ENCODE peak calls at places on chromosomes 1 and 21, in seven cellular contexts. A, W, T, R, J, L and M are unnamed samples. For H3K27me3 and H3K9me3, the result is how much of the 10 kb centered on the place peaks cover.

GRCh38 chr1:87450615-87451209 is 122.0 kb downstream of the LMO4 start:
- DNase-seq in A (no peak), W (peak), T (no peak), R (no peak), J (peak), L (no peak), M (no peak)

GRCh38 chr21:41783476-41784150 is 16.8 kb upstream of the RIPK4 start:
- DNase-seq in A (no peak), W (no peak), T (peak), R (no peak), J (peak), L (no peak), M (no peak)

GRCh38 chr1:190353538-190354101 is 124.0 kb downstream of the BRINP3 start:
- DNase-seq in A (no peak), W (no peak), T (peak), R (no peak), J (no peak), L (no peak), M (no peak)

GRCh38 chr21:39184050-39184980 is 1.1 kb upstream of the PSMG1 start:
- DNase-seq in A (no peak), W (no peak), T (no peak), R (no peak), J (no peak), L (no peak), M (no peak)

GRCh38 chr1:66022904-66023620 is 230.4 kb downstream of the PDE4B start:
- DNase-seq in A (no peak), W (no peak), T (peak), R (no peak), J (no peak), L (no peak), M (no peak)

GRCh38 chr1:234875328-234875952 is 253.2 kb downstream of the TOMM20 start:
- DNase-seq in A (no peak), W (no peak), T (no peak), R (no peak), J (no peak), L (peak), M (no peak)

GRCh38 chr1:30058966-30059365 is 664.4 kb downstream of the MATN1 start:
- DNase-seq in A (no peak), W (no peak), T (peak), R (no peak), J (peak), L (no peak), M (no peak)

GRCh38 chr1:209956116-209956515 is 18.1 kb downstream of the SYT14 start:
- DNase-seq in A (no peak), W (no peak), T (no peak), R (no peak), J (no peak), L (no peak), M (no peak)

GRCh38 chr1:92192246-92192645 is 25.5 kb upstream of the C1orf146 start:
- DNase-seq in A (no peak), W (no peak), T (no peak), R (no peak), J (no peak), L (no peak), M (peak)

GRCh38 chr1:22414244-22414751 is 37.4 kb upstream of the ZBTB40 start:
- DNase-seq in A (peak), W (no peak), T (peak), R (peak), J (no peak), L (no peak), M (no peak)

GRCh38 chr1:233627376-233627775 is 13.5 kb downstream of the KCNK1 start:
- DNase-seq in A (no peak), W (no peak), T (no peak), R (no peak), J (peak), L (no peak), M (no peak)

GRCh38 chr1:207883660-207884245 is 27.2 kb downstream of the CD34 start:
- DNase-seq in A (no peak), W (no peak), T (no peak), R (no peak), J (no peak), L (no peak), M (peak)

GRCh38 chr1:174366946-174367345 is 80.8 kb upstream of the GPR52 start:
- DNase-seq in A (no peak), W (no peak), T (no peak), R (no peak), J (no peak), L (no peak), M (no peak)

GRCh38 chr1:59013276-59013927 is 229.6 kb upstream of the JUN start:
- DNase-seq in A (peak), W (no peak), T (peak), R (peak), J (no peak), L (peak), M (no peak)

GRCh38 chr1:31696246-31696645 is 7.6 kb downstream of the COL16A1 start:
- DNase-seq in A (no peak), W (no peak), T (no peak), R (no peak), J (no peak), L (peak), M (no peak)

GRCh38 chr1:6059866-6060265 is 14.2 kb downstream of the KCNAB2 start:
- DNase-seq in A (no peak), W (no peak), T (no peak), R (no peak), J (peak), L (no peak), M (no peak)

GRCh38 chr1:237976345-237976744 is 85.6 kb upstream of the ZP4 start:
- DNase-seq in A (no peak), W (no peak), T (no peak), R (no peak), J (no peak), L (no peak), M (no peak)

GRCh38 chr1:1426496-1426960 is 5.5 kb upstream of the ANKRD65 start:
- DNase-seq in A (no peak), W (no peak), T (no peak), R (no peak), J (no peak), L (no peak), M (no peak)

GRCh38 chr1:93979040-93979717 is 69.9 kb upstream of the GCLM start:
- DNase-seq in A (no peak), W (no peak), T (no peak), R (no peak), J (peak), L (no peak), M (no peak)

GRCh38 chr1:233904979-233905415 is 521 bp downstream of the SLC35F3 start:
- DNase-seq in A (no peak), W (no peak), T (peak), R (no peak), J (no peak), L (no peak), M (peak)

GRCh38 chr1:224435318-224435763 is 744 bp upstream of the WDR26 start:
- DNase-seq in A (no peak), W (no peak), T (peak), R (no peak), J (peak), L (no peak), M (no peak)

DNA sequence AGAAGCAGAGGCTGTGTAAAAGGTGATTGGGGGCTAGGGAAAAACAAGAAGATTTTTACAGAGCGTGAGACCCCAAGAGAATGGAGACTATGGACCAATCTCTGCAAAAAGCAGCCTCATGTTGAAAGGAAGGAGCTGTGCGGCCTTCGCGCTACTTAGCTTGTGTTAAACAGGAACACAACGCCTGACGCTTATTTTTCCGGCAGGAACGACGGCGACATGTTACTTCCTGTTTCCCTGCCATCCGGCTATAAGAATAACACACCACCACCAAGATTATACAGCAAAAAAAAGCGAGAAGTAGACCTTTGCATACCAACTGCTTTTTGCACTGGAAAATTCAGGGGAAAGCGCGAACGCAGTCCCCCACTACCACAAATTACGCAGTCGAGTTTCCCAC is 272.7 kb downstream of the FAM72C start:
- DNase-seq in A (no peak), W (no peak), T (no peak), R (no peak), J (no peak), L (no peak), M (no peak)
- H3K27me3 ChIP-seq in A (under half), W (under half), T (under half), R (under half), J (under half), L (under half), M (half or more)

GRCh38 chr1:3018051-3018471 is 3.2 kb upstream of the ACTRT2 start:
- DNase-seq in A (no peak), W (no peak), T (no peak), R (no peak), J (no peak), L (peak), M (no peak)

GRCh38 chr1:3020263-3020909 is 881 bp upstream of the ACTRT2 start:
- DNase-seq in A (no peak), W (no peak), T (no peak), R (no peak), J (no peak), L (peak), M (no peak)

GRCh38 chr1:3018576-3018975 is 2.7 kb upstream of the ACTRT2 start:
- DNase-seq in A (no peak), W (no peak), T (no peak), R (no peak), J (no peak), L (peak), M (no peak)

GRCh38 chr1:3019516-3020051 is 1.7 kb upstream of the ACTRT2 start:
- DNase-seq in A (no peak), W (no peak), T (no peak), R (no peak), J (no peak), L (peak), M (no peak)

DNA sequence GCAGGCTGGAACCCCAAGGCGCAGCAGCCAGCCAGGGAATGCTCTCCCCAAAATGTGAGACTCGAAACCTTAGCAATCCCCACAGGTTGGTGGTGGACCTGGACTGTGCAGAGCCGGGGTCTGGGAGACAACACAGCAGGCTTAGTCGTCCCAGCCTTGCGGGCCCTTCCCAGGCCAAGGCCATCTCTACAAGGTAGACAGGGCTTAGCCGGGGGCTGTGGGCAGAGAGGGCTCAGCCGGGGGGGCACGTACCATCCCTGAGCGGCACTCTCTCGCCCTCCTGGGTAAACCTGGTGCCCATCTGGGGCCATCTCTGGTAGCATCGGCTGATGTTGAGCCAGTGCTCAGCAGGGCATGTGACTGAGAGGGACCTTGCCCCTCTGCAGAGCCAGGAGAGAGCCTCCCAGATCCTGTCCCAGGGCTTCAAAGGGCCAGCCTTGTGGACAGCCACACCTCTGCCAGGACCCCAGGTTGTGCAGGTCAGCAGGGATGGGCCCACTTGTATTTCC is 2.2 kb upstream of the ACTRT2 start:
- DNase-seq in A (no peak), W (no peak), T (no peak), R (no peak), J (no peak), L (peak), M (no peak)
- H3K9me3 ChIP-seq in A (under half), W (under half), T (under half), R (under half), J (under half), L (under half), M (under half)

GRCh38 chr1:41641483-41641829 is 157.0 kb upstream of the EDN2 start:
- DNase-seq in A (no peak), W (no peak), T (no peak), R (no peak), J (no peak), L (no peak), M (no peak)

GRCh38 chr1:41642922-41643321 is 158.4 kb upstream of the EDN2 start:
- DNase-seq in A (no peak), W (no peak), T (no peak), R (no peak), J (no peak), L (no peak), M (no peak)

GRCh38 chr1:41640756-41641482 is 156.4 kb upstream of the EDN2 start:
- DNase-seq in A (no peak), W (no peak), T (no peak), R (no peak), J (no peak), L (peak), M (no peak)

GRCh38 chr1:41643422-41643821 is 158.9 kb upstream of the EDN2 start:
- DNase-seq in A (no peak), W (no peak), T (no peak), R (no peak), J (no peak), L (no peak), M (no peak)

GRCh38 chr1:41641941-41642527 is 157.6 kb upstream of the EDN2 start:
- DNase-seq in A (no peak), W (no peak), T (no peak), R (no peak), J (no peak), L (no peak), M (no peak)
- H3K27ac ChIP-seq in A (no peak), W (no peak), T (no peak), R (no peak), J (no peak), L (no peak), M (no peak)

GRCh38 chr21:36709868-36710728 is 11.2 kb downstream of the SIM2 start:
- DNase-seq in A (no peak), W (no peak), T (no peak), R (no peak), J (no peak), L (peak), M (no peak)

GRCh38 chr21:36710729-36711048 is 11.8 kb downstream of the SIM2 start:
- DNase-seq in A (no peak), W (no peak), T (no peak), R (no peak), J (no peak), L (peak), M (no peak)

GRCh38 chr21:36708512-36709029 is 9.7 kb downstream of the SIM2 start:
- DNase-seq in A (no peak), W (no peak), T (no peak), R (no peak), J (no peak), L (no peak), M (no peak)

GRCh38 chr21:36707763-36708511 is 9.0 kb downstream of the SIM2 start:
- DNase-seq in A (no peak), W (no peak), T (no peak), R (no peak), J (no peak), L (peak), M (no peak)

DNA sequence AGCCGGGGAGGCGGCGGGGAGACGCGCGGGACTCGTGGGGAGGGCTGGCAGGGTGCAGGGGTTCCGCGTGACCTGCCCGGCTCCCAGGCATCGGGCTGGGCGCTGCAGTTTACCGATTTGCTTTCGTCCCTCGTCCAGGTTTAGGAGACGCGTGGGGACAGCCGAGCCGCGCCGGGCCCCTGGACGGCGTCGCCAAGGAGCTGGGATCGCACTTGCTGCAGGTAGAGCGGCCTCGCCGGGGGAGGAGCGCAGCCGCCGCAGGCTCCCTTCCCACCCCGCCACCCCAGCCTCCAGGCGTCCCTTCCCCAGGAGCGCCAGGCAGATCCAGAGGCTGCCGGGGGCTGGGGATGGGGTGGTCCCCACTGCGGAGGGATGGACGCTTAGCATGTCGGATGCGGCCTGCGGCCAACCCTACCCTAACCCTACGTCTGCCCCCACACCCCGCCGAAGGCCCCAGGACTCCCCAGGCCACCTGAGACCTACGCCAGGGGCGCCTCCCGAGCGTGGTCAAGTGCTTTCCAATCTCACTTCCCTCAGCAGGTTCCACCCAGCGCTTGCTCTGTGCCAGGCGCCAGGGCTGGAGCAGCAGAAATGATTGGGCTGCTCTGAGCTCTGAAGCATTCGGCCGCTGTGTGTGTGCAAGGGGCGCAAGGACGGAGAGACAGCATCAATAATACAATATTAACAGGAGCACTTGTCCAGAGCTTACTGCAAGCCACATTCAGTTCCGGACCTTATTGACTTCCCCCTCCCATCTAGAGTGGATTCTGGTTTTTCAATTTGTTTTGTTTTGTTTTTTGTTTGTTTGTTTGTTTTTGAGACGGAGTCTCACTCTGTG is 10.3 kb downstream of the SIM2 start:
- DNase-seq in A (no peak), W (no peak), T (no peak), R (no peak), J (no peak), L (peak), M (no peak)
- H3K27me3 ChIP-seq in A (under half), W (under half), T (half or more), R (under half), J (half or more), L (half or more), M (half or more)

DNA sequence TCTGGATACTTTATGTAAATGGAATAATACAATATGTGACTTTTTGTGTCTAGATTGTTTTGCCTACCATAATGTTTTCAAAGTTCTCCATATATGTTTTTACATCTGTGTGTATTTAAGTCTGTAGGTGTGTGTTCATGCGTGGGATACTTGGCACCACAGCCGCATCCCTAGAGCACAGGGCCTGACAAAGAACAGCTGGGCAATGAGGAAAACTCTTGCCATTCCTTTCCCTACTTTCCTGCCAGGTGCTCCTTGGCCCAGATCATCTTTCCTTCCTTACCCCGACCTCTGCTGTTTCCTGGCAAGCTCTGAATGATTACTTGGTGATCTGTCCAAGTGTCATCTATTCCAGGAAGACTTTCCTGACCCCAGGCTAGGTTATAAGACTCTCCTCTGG is 123.6 kb downstream of the ELAVL4 start:
- DNase-seq in A (no peak), W (no peak), T (no peak), R (no peak), J (no peak), L (no peak), M (no peak)
- H3K9me3 ChIP-seq in A (under half), W (under half), T (under half), R (under half), J (under half), L (under half), M (under half)

DNA sequence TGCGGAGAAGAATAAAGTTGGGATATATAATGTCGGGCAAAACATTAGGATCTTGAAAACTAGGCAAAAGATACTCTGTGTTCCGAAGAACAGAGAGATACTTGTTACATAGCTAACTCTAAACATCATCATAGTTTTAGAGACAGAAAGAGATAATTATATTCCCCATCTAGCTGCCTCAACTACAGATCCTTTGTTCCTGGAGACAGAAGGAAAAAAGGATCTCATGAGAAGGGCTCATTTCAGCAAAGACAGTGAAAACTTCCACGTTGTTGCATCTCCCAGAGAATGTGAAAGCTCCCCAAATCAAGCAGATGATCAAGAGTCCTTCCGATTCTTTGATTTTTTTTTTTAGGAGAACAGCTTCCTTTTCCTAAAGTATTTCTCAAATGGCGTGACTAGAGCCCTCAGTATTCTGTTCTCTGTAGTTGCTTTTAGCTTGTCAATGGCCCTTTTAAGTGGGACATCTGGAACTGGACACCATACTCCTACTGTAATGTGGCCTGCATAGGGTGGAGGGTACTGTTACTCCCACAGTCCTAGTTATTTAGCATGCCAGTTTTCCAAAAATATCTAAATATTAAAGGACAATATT is 1048.2 kb downstream of the TTLL7 start:
- DNase-seq in A (no peak), W (no peak), T (no peak), R (no peak), J (no peak), L (no peak), M (no peak)
- H3K27ac ChIP-seq in A (no peak), W (no peak), T (no peak), R (no peak), J (no peak), L (no peak), M (no peak)